ENCODE peak calls at places on chromosome 1, in ten cellular contexts. W, S, P, B, G, V, E, Z, I and L are unnamed samples.

GRCh38 chr1:8004113-8004802 is 21.9 kb downstream of the ERRFI1 start:
- DNase-seq in B (peak; percentile 63), I (no peak), S (no peak), E (no peak), P (no peak), Z (no peak), V (no peak), W (no peak), G (no peak), L (no peak)

GRCh38 chr1:58041621-58042020 is 504.9 kb downstream of the OMA1 start:
- DNase-seq in E (no peak), Z (no peak), W (no peak), P (peak; percentile 20), B (no peak), G (no peak), V (no peak), I (no peak), S (no peak), L (peak; percentile 38)

GRCh38 chr1:116521186-116521585 is 49.6 kb downstream of the CD58 start:
- DNase-seq in V (no peak), Z (peak; percentile 24), G (peak; percentile 41), S (no peak), I (no peak), B (peak; percentile 76), W (no peak), E (no peak), P (no peak), L (peak; percentile 71)

GRCh38 chr1:9211291-9211811 is 23.2 kb upstream of the H6PD start:
- DNase-seq in I (no peak), P (no peak), Z (peak; percentile 89), G (peak; percentile 98), S (peak; percentile 97), V (no peak), W (no peak), B (peak; percentile 54), E (no peak), L (no peak)

GRCh38 chr1:173099166-173099565 is 48.4 kb upstream of the TNFSF18 start:
- DNase-seq in S (no peak), Z (no peak), V (no peak), B (no peak), E (no peak), G (no peak), P (no peak), I (no peak), W (no peak), L (no peak)

GRCh38 chr1:96080925-96081324 is 640.7 kb upstream of the PTBP2 start:
- DNase-seq in G (peak; percentile 16), E (no peak), S (peak; percentile 10), P (peak; percentile 43), I (no peak), B (peak; percentile 23), W (no peak), Z (no peak), V (no peak), L (no peak)

GRCh38 chr1:56533197-56533596 is 46.2 kb downstream of the PLPP3 start:
- DNase-seq in G (no peak), E (no peak), W (no peak), Z (no peak), S (no peak), I (peak; percentile 6), B (no peak), P (no peak), V (no peak), L (peak; percentile 4)

GRCh38 chr1:104702731-104703130 is 953.0 kb downstream of the AMY1C start:
- DNase-seq in S (no peak), G (no peak), I (no peak), V (no peak), W (no peak), E (no peak), Z (no peak), P (peak; percentile 50), B (no peak), L (peak; percentile 48)

GRCh38 chr1:53938136-53938830 is 7.2 kb downstream of the IFT25 start:
- DNase-seq in E (no peak), G (peak; percentile 84), B (no peak), P (peak; percentile 77), Z (peak; percentile 85), V (no peak), W (no peak), S (peak; percentile 73), I (no peak), L (peak; percentile 80)

GRCh38 chr1:68322096-68322495 is 89.8 kb upstream of the WLS start:
- DNase-seq in I (no peak), G (no peak), Z (peak; percentile 65), W (no peak), S (no peak), B (no peak), V (no peak), P (no peak), E (no peak), L (no peak)

GRCh38 chr1:37633040-37633949 is 1.4 kb downstream of the RSPO1 start:
- DNase-seq in S (no peak), Z (no peak), W (no peak), G (no peak), B (no peak), I (no peak), E (no peak), V (no peak), P (no peak), L (no peak)

GRCh38 chr1:41359211-41360073 is 1.8 kb upstream of the FOXO6 start:
- DNase-seq in V (no peak), Z (no peak), E (no peak), W (peak; percentile 18), B (peak; percentile 35), P (no peak), G (no peak), I (no peak), S (peak; percentile 46), L (no peak)

GRCh38 chr1:184693011-184693410 is 61.6 kb downstream of the EDEM3 start:
- DNase-seq in G (peak; percentile 10), Z (peak; percentile 29), V (no peak), P (no peak), E (no peak), W (no peak), S (peak; percentile 68), I (no peak), B (no peak), L (no peak)

GRCh38 chr1:232393010-232393833 is 236.7 kb downstream of the SIPA1L2 start:
- DNase-seq in S (peak; percentile 12), W (no peak), B (peak; percentile 3), I (no peak), G (peak; percentile 32), E (no peak), Z (no peak), V (no peak), P (peak; percentile 26), L (no peak)

GRCh38 chr1:147389532-147390184 is 147.2 kb downstream of the CHD1L start:
- DNase-seq in E (no peak), B (peak; percentile 67), Z (peak; percentile 51), G (peak; percentile 58), V (no peak), I (peak; percentile 54), W (no peak), S (peak; percentile 59), P (peak; percentile 82), L (peak; percentile 47)

GRCh38 chr1:43668956-43669355 is 19.0 kb downstream of the KDM4A start:
- DNase-seq in E (no peak), S (peak; percentile 9), Z (no peak), B (peak; percentile 25), P (peak; percentile 74), W (no peak), I (no peak), G (peak; percentile 54), V (no peak), L (peak; percentile 56)

GRCh38 chr1:222124602-222125001 is 382.7 kb upstream of the DUSP10 start:
- DNase-seq in V (no peak), G (no peak), Z (no peak), E (no peak), I (no peak), B (no peak), P (peak; percentile 32), S (no peak), W (no peak), L (peak; percentile 20)
- TF ChIP-seq CTCF in V (peak; percentile 32), G (peak; percentile 28), Z (peak; percentile 47), E (no peak), I (no peak), B (peak; percentile 17), P (peak; percentile 83), S (peak; percentile 39), W (no peak), L (peak; percentile 60)

GRCh38 chr1:192002063-192002462 is 156.2 kb upstream of the RGS18 start:
- DNase-seq in G (no peak), W (no peak), E (no peak), S (no peak), V (no peak), B (no peak), I (no peak), P (no peak), Z (no peak), L (no peak)

GRCh38 chr1:192008281-192008825 is 149.9 kb upstream of the RGS18 start:
- DNase-seq in Z (no peak), I (no peak), P (no peak), W (no peak), B (no peak), E (no peak), G (no peak), V (no peak), S (no peak), L (no peak)

GRCh38 chr1:192005976-192006375 is 152.3 kb upstream of the RGS18 start:
- DNase-seq in P (no peak), E (no peak), S (no peak), Z (no peak), I (no peak), W (no peak), B (peak; percentile 4), V (no peak), G (no peak), L (no peak)

GRCh38 chr1:192003295-192004083 is 154.8 kb upstream of the RGS18 start:
- DNase-seq in I (no peak), Z (no peak), G (no peak), E (no peak), W (no peak), S (no peak), P (no peak), B (no peak), V (no peak), L (no peak)
- H3K4me3 ChIP-seq in I (no peak overlapping the region), Z (no peak overlapping the region), G (no peak overlapping the region), E (no peak overlapping the region), W (no peak overlapping the region), S (no peak overlapping the region), P (no peak overlapping the region), B (no peak overlapping the region), V (no peak overlapping the region), L (no peak overlapping the region)

DNA sequence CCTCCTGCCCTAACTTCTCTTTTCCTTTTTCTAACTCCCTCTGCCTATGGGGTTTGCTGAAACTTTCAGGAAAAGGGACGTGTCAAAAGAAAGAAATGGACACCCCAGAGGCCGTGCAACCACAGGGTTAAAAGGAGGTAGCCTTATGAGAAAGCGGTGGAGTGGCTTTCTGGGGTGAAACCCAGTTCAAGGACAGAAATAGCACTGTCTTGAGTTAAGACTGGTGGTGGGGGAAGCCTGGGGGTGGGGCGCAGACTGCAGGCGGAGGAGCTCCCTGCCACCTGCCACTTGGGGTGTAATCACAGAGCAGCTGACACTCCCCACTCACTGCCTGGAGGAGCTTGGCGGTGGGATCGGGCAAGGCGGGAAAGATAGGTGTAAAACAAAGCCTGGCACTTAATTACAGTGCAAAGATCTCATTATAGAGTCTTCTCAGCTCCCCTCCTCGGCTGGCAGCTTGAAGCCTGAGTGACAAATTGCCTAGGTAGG is 756 bp upstream of the TLR5 start:
- DNase-seq in I (peak; percentile 62), W (peak; percentile 66), S (no peak), Z (no peak), B (no peak), P (no peak), V (no peak), G (no peak), E (no peak), L (no peak)
- TF ChIP-seq CTCF in I (no peak), W (no peak), S (no peak), Z (no peak), B (no peak), P (no peak), V (no peak), G (no peak), E (no peak), L (no peak)

GRCh38 chr1:39787468-39787867 is 1.2 kb downstream of the BMP8B start:
- DNase-seq in G (no peak), V (no peak), Z (no peak), W (no peak), E (no peak), B (no peak), P (no peak), I (no peak), S (no peak), L (no peak)
- H3K4me3 ChIP-seq in G (no peak overlapping the region), V (no peak overlapping the region), Z (no peak overlapping the region), W (no peak overlapping the region), E (peak overlapping the region; percentile 43), B (no peak overlapping the region), P (no peak overlapping the region), I (no peak overlapping the region), S (no peak overlapping the region), L (no peak overlapping the region)